ENCODE peak calls at places on chromosomes 2 and 18, in eight cellular contexts. Y, I, N, B, G, K, A and X are unnamed samples.

GRCh38 chr2:35526741-35527140 is 828.8 kb upstream of the CRIM1 start:
- DNase-seq in Y (no peak), I (no peak), N (no peak), B (peak; percentile 14), G (no peak), K (no peak), A (no peak), X (no peak)

GRCh38 chr2:152386266-152386665 is 51.3 kb downstream of the FMNL2 start:
- DNase-seq in Y (no peak), I (no peak), N (no peak), B (no peak), G (no peak), K (no peak), A (no peak), X (no peak)

GRCh38 chr2:88024509-88024908 is 8.2 kb upstream of the RNU2-63P start:
- DNase-seq in Y (no peak), I (no peak), N (no peak), B (no peak), G (no peak), K (no peak), A (no peak), X (no peak)

GRCh38 chr2:197191948-197192338 is 118.6 kb downstream of the ANKRD44 start:
- DNase-seq in Y (no peak), I (no peak), N (peak; percentile 51), B (no peak), G (no peak), K (no peak), A (no peak), X (no peak)

GRCh38 chr2:239169311-239170048 is 231.3 kb downstream of the HDAC4 start:
- DNase-seq in Y (no peak), I (no peak), N (no peak), B (no peak), G (peak; percentile 76), K (no peak), A (no peak), X (no peak)

GRCh38 chr2:175490306-175490705 is 308.8 kb upstream of the ATP5MC3 start:
- DNase-seq in Y (no peak), I (no peak), N (no peak), B (no peak), G (no peak), K (no peak), A (no peak), X (no peak)

GRCh38 chr2:46122318-46122970 is 174.8 kb upstream of the EPAS1 start:
- DNase-seq in Y (no peak), I (peak; percentile 5), N (no peak), B (no peak), G (no peak), K (no peak), A (no peak), X (no peak)

GRCh38 chr2:85255813-85256581 is 71.8 kb downstream of the TGOLN2 start:
- DNase-seq in Y (no peak), I (peak; percentile 53), N (no peak), B (no peak), G (no peak), K (no peak), A (peak; percentile 80), X (peak; percentile 52)

GRCh38 chr2:160719116-160719515 is 225.5 kb upstream of the RBMS1 start:
- DNase-seq in Y (peak; percentile 38), I (peak; percentile 65), N (no peak), B (no peak), G (no peak), K (no peak), A (peak; percentile 57), X (no peak)

GRCh38 chr2:48126180-48126579 is 219.9 kb upstream of the FBXO11 start:
- DNase-seq in Y (no peak), I (peak; percentile 60), N (no peak), B (no peak), G (no peak), K (no peak), A (peak; percentile 75), X (no peak)

GRCh38 chr18:79875931-79876461 is 75.5 kb downstream of the SLC66A2 start:
- DNase-seq in Y (no peak), I (no peak), N (no peak), B (no peak), G (no peak), K (no peak), A (no peak), X (no peak)

GRCh38 chr18:6624271-6624670 is 105.2 kb upstream of the ARHGAP28 start:
- DNase-seq in Y (peak; percentile 27), I (peak; percentile 63), N (no peak), B (peak; percentile 45), G (no peak), K (no peak), A (peak; percentile 73), X (peak; percentile 86)

GRCh38 chr18:58649966-58650816 is 21.1 kb upstream of the MALT1 start:
- DNase-seq in Y (no peak), I (peak; percentile 72), N (peak; percentile 92), B (no peak), G (no peak), K (no peak), A (peak; percentile 77), X (no peak)

GRCh38 chr2:42095923-42096408 is 48.1 kb downstream of the PKDCC start:
- DNase-seq in Y (no peak), I (peak; percentile 73), N (peak; percentile 81), B (peak; percentile 74), G (peak; percentile 60), K (peak; percentile 87), A (peak; percentile 83), X (peak; percentile 75)

GRCh38 chr2:111919362-111919761 is 21.0 kb downstream of the MERTK start:
- DNase-seq in Y (no peak), I (no peak), N (no peak), B (no peak), G (no peak), K (no peak), A (no peak), X (no peak)

GRCh38 chr18:22466608-22467390 is 49.1 kb upstream of the CTAGE1 start:
- DNase-seq in Y (no peak), I (peak; percentile 86), N (no peak), B (no peak), G (peak; percentile 31), K (no peak), A (peak; percentile 89), X (peak; percentile 39)

GRCh38 chr2:95349568-95350319 is 52.6 kb downstream of the KCNIP3 start:
- DNase-seq in Y (no peak), I (no peak), N (no peak), B (no peak), G (no peak), K (no peak), A (no peak), X (no peak)

GRCh38 chr2:96403481-96403880 is 67.9 kb downstream of the NCAPH start:
- DNase-seq in Y (no peak), I (no peak), N (no peak), B (no peak), G (no peak), K (no peak), A (no peak), X (no peak)

GRCh38 chr18:3585656-3586509 is 135.9 kb downstream of the TGIF1 start:
- DNase-seq in Y (no peak), I (peak; percentile 83), N (peak; percentile 77), B (peak; percentile 77), G (peak; percentile 90), K (peak; percentile 89), A (peak; percentile 78), X (peak; percentile 65)

GRCh38 chr2:224973112-224974016 is 68.9 kb downstream of the DOCK10 start:
- DNase-seq in Y (no peak), I (peak; percentile 31), N (peak; percentile 32), B (no peak), G (no peak), K (no peak), A (no peak), X (no peak)

GRCh38 chr2:200765139-200765951 is 46.4 kb upstream of the BZW1 start:
- DNase-seq in Y (peak; percentile 79), I (peak; percentile 87), N (no peak), B (peak; percentile 94), G (peak; percentile 59), K (no peak), A (peak; percentile 98), X (peak; percentile 85)

GRCh38 chr2:162084561-162084960 is 10.5 kb upstream of the DPP4 start:
- DNase-seq in Y (no peak), I (no peak), N (no peak), B (no peak), G (no peak), K (no peak), A (no peak), X (no peak)

GRCh38 chr2:86275384-86275799 is 62.0 kb downstream of the REEP1 start:
- DNase-seq in Y (no peak), I (no peak), N (no peak), B (no peak), G (no peak), K (no peak), A (no peak), X (no peak)

GRCh38 chr2:175154670-175155082 is 13.3 kb downstream of the ATF2 start:
- DNase-seq in Y (peak; percentile 60), I (peak; percentile 69), N (peak; percentile 58), B (peak; percentile 52), G (no peak), K (no peak), A (peak; percentile 89), X (peak; percentile 17)

GRCh38 chr2:208239770-208240493 is 14.9 kb downstream of the IDH1 start:
- DNase-seq in Y (no peak), I (no peak), N (no peak), B (no peak), G (no peak), K (no peak), A (no peak), X (no peak)

GRCh38 chr2:196696423-196697073 is 57.0 kb downstream of the CCDC150 start:
- DNase-seq in Y (peak; percentile 41), I (peak; percentile 75), N (no peak), B (peak; percentile 23), G (peak; percentile 14), K (no peak), A (peak; percentile 84), X (peak; percentile 69)

GRCh38 chr2:98822301-98823164 is 91.6 kb upstream of the MGAT4A start:
- DNase-seq in Y (no peak), I (no peak), N (no peak), B (no peak), G (no peak), K (no peak), A (no peak), X (no peak)

GRCh38 chr2:44087714-44088092 is 81.0 kb upstream of the PPM1B start:
- DNase-seq in Y (no peak), I (no peak), N (no peak), B (no peak), G (no peak), K (no peak), A (no peak), X (no peak)

GRCh38 chr2:55947759-55948158 is 24.2 kb upstream of the EFEMP1 start:
- DNase-seq in Y (no peak), I (no peak), N (no peak), B (no peak), G (no peak), K (no peak), A (no peak), X (no peak)

GRCh38 chr2:68737717-68738116 is 3.1 kb downstream of the ARHGAP25 start:
- DNase-seq in Y (no peak), I (no peak), N (peak; percentile 54), B (no peak), G (no peak), K (no peak), A (no peak), X (no peak)

GRCh38 chr2:38925982-38926381 is 36.3 kb downstream of the ARHGEF33 start:
- DNase-seq in Y (no peak), I (no peak), N (no peak), B (no peak), G (no peak), K (no peak), A (no peak), X (no peak)

GRCh38 chr2:226638576-226638975 is 161.0 kb downstream of the IRS1 start:
- DNase-seq in Y (no peak), I (no peak), N (no peak), B (no peak), G (no peak), K (no peak), A (peak; percentile 77), X (no peak)